ENCODE peak calls at places on chromosomes 12 and 14, in nine cellular contexts. One of them, this sample, is unnamed.

GRCh38 chr14:103724116-103724515 is 8.5 kb downstream of the ZFYVE21 start:
- DNase-seq in left ventricle myocardium inferior: peak
- DNase-seq in RKO: no peak
- DNase-seq in ovary: peak
- DNase-seq in NCI-H510A: no peak
- DNase-seq in activated T-helper 1 cell treated with anti-CD3 and anti-CD28 coated beads, Interleukin-2, amount 50 U/mL, for 16 hours: no peak
- DNase-seq in endothelial cell: no peak
- DNase-seq in bronchial epithelial cell: no peak
- DNase-seq in cardiac fibroblast: peak
- DNase-seq in this sample: peak

GRCh38 chr12:121530600-121531355 is 50.0 kb downstream of the KDM2B start:
- DNase-seq in left ventricle myocardium inferior: peak
- DNase-seq in RKO: peak
- DNase-seq in ovary: peak
- DNase-seq in NCI-H510A: no peak
- DNase-seq in activated T-helper 1 cell treated with anti-CD3 and anti-CD28 coated beads, Interleukin-2, amount 50 U/mL, for 16 hours: peak
- DNase-seq in endothelial cell: peak
- DNase-seq in bronchial epithelial cell: peak
- DNase-seq in cardiac fibroblast: peak
- DNase-seq in this sample: peak

GRCh38 chr14:69242311-69243224 is 17.4 kb upstream of the GALNT16 start:
- DNase-seq in left ventricle myocardium inferior: no peak
- DNase-seq in RKO: peak
- DNase-seq in ovary: peak
- DNase-seq in NCI-H510A: no peak
- DNase-seq in activated T-helper 1 cell treated with anti-CD3 and anti-CD28 coated beads, Interleukin-2, amount 50 U/mL, for 16 hours: no peak
- DNase-seq in endothelial cell: peak
- DNase-seq in bronchial epithelial cell: peak
- DNase-seq in cardiac fibroblast: peak
- DNase-seq in this sample: peak

GRCh38 chr12:89343127-89343526 is 9.2 kb downstream of the DUSP6 start:
- DNase-seq in left ventricle myocardium inferior: peak
- DNase-seq in RKO: no peak
- DNase-seq in ovary: no peak
- DNase-seq in NCI-H510A: no peak
- DNase-seq in activated T-helper 1 cell treated with anti-CD3 and anti-CD28 coated beads, Interleukin-2, amount 50 U/mL, for 16 hours: no peak
- DNase-seq in endothelial cell: no peak
- DNase-seq in bronchial epithelial cell: no peak
- DNase-seq in cardiac fibroblast: peak
- DNase-seq in this sample: peak

GRCh38 chr14:67934087-67934486 is 114.5 kb downstream of the RAD51B start:
- DNase-seq in left ventricle myocardium inferior: no peak
- DNase-seq in RKO: peak
- DNase-seq in ovary: no peak
- DNase-seq in NCI-H510A: peak
- DNase-seq in activated T-helper 1 cell treated with anti-CD3 and anti-CD28 coated beads, Interleukin-2, amount 50 U/mL, for 16 hours: no peak
- DNase-seq in endothelial cell: peak
- DNase-seq in bronchial epithelial cell: peak
- DNase-seq in cardiac fibroblast: peak
- DNase-seq in this sample: peak

GRCh38 chr12:113439606-113440030 is 17.4 kb downstream of the SDSL start:
- DNase-seq in left ventricle myocardium inferior: no peak
- DNase-seq in RKO: peak
- DNase-seq in ovary: peak
- DNase-seq in NCI-H510A: peak
- DNase-seq in activated T-helper 1 cell treated with anti-CD3 and anti-CD28 coated beads, Interleukin-2, amount 50 U/mL, for 16 hours: no peak
- DNase-seq in endothelial cell: peak
- DNase-seq in bronchial epithelial cell: peak
- DNase-seq in cardiac fibroblast: peak
- DNase-seq in this sample: peak

GRCh38 chr14:98227000-98227726 is 1044.8 kb downstream of the BCL11B start:
- DNase-seq in left ventricle myocardium inferior: no peak
- DNase-seq in RKO: no peak
- DNase-seq in ovary: no peak
- DNase-seq in NCI-H510A: no peak
- DNase-seq in activated T-helper 1 cell treated with anti-CD3 and anti-CD28 coated beads, Interleukin-2, amount 50 U/mL, for 16 hours: no peak
- DNase-seq in endothelial cell: no peak
- DNase-seq in bronchial epithelial cell: no peak
- DNase-seq in cardiac fibroblast: no peak
- DNase-seq in this sample: no peak

GRCh38 chr12:90028620-90029051 is 320.0 kb upstream of the ATP2B1 start:
- DNase-seq in left ventricle myocardium inferior: no peak
- DNase-seq in RKO: no peak
- DNase-seq in ovary: no peak
- DNase-seq in NCI-H510A: no peak
- DNase-seq in activated T-helper 1 cell treated with anti-CD3 and anti-CD28 coated beads, Interleukin-2, amount 50 U/mL, for 16 hours: no peak
- DNase-seq in endothelial cell: no peak
- DNase-seq in bronchial epithelial cell: peak
- DNase-seq in cardiac fibroblast: peak
- DNase-seq in this sample: no peak

GRCh38 chr14:50985124-50985815 is 41.0 kb upstream of the PYGL start:
- DNase-seq in left ventricle myocardium inferior: no peak
- DNase-seq in RKO: no peak
- DNase-seq in ovary: no peak
- DNase-seq in NCI-H510A: no peak
- DNase-seq in activated T-helper 1 cell treated with anti-CD3 and anti-CD28 coated beads, Interleukin-2, amount 50 U/mL, for 16 hours: no peak
- DNase-seq in endothelial cell: no peak
- DNase-seq in bronchial epithelial cell: no peak
- DNase-seq in cardiac fibroblast: peak
- DNase-seq in this sample: peak

GRCh38 chr14:101035466-101036225 is 132.1 kb upstream of the RTL1 start:
- DNase-seq in left ventricle myocardium inferior: peak
- DNase-seq in RKO: no peak
- DNase-seq in ovary: peak
- DNase-seq in NCI-H510A: no peak
- DNase-seq in activated T-helper 1 cell treated with anti-CD3 and anti-CD28 coated beads, Interleukin-2, amount 50 U/mL, for 16 hours: no peak
- DNase-seq in endothelial cell: no peak
- DNase-seq in bronchial epithelial cell: no peak
- DNase-seq in cardiac fibroblast: no peak
- DNase-seq in this sample: no peak

GRCh38 chr12:89350661-89351488 is 1.4 kb downstream of the DUSP6 start:
- DNase-seq in left ventricle myocardium inferior: peak
- DNase-seq in RKO: peak
- DNase-seq in ovary: no peak
- DNase-seq in NCI-H510A: no peak
- DNase-seq in activated T-helper 1 cell treated with anti-CD3 and anti-CD28 coated beads, Interleukin-2, amount 50 U/mL, for 16 hours: no peak
- DNase-seq in endothelial cell: no peak
- DNase-seq in bronchial epithelial cell: no peak
- DNase-seq in cardiac fibroblast: peak
- DNase-seq in this sample: peak

GRCh38 chr12:75854681-75855309 is 176.8 kb downstream of the PHLDA1 start:
- DNase-seq in left ventricle myocardium inferior: no peak
- DNase-seq in RKO: no peak
- DNase-seq in ovary: no peak
- DNase-seq in NCI-H510A: no peak
- DNase-seq in activated T-helper 1 cell treated with anti-CD3 and anti-CD28 coated beads, Interleukin-2, amount 50 U/mL, for 16 hours: no peak
- DNase-seq in endothelial cell: no peak
- DNase-seq in bronchial epithelial cell: no peak
- DNase-seq in cardiac fibroblast: peak
- DNase-seq in this sample: peak

GRCh38 chr12:132075026-132075713 is 68.9 kb downstream of the DDX51 start:
- DNase-seq in left ventricle myocardium inferior: no peak
- DNase-seq in RKO: no peak
- DNase-seq in ovary: no peak
- DNase-seq in NCI-H510A: no peak
- DNase-seq in activated T-helper 1 cell treated with anti-CD3 and anti-CD28 coated beads, Interleukin-2, amount 50 U/mL, for 16 hours: no peak
- DNase-seq in endothelial cell: no peak
- DNase-seq in bronchial epithelial cell: no peak
- DNase-seq in cardiac fibroblast: peak
- DNase-seq in this sample: no peak

GRCh38 chr14:63178912-63179311 is 25.3 kb upstream of the RHOJ start:
- DNase-seq in left ventricle myocardium inferior: no peak
- DNase-seq in RKO: no peak
- DNase-seq in ovary: no peak
- DNase-seq in NCI-H510A: no peak
- DNase-seq in activated T-helper 1 cell treated with anti-CD3 and anti-CD28 coated beads, Interleukin-2, amount 50 U/mL, for 16 hours: no peak
- DNase-seq in endothelial cell: no peak
- DNase-seq in bronchial epithelial cell: peak
- DNase-seq in cardiac fibroblast: peak
- DNase-seq in this sample: no peak

This sample was measured in fibroblast of lung.